ENCODE peak calls at places on chromosomes 12 and 14, in four cellular contexts. R, Y, Q and M are unnamed samples.

GRCh38 chr14:102924632-102925588 is 2.4 kb downstream of the AMN start:
- DNase-seq in R (no peak), Y (no peak), Q (no peak), M (no peak)

GRCh38 chr12:15534322-15534721 is 212.0 kb downstream of the PTPRO start:
- DNase-seq in R (no peak), Y (no peak), Q (no peak), M (peak; percentile 65)

GRCh38 chr14:23538785-23539184 is 12.8 kb downstream of the ZFHX2 start:
- DNase-seq in R (no peak), Y (no peak), Q (peak; percentile 65), M (no peak)

GRCh38 chr12:94671917-94672316 is 21.6 kb upstream of the TMCC3 start:
- DNase-seq in R (no peak), Y (no peak), Q (no peak), M (no peak)

GRCh38 chr14:33964599-33965317 is 13.9 kb upstream of the EGLN3 start:
- DNase-seq in R (no peak), Y (no peak), Q (no peak), M (no peak)

GRCh38 chr12:64125913-64126312 is 96.2 kb downstream of the KICS2 start:
- DNase-seq in R (no peak), Y (no peak), Q (no peak), M (no peak)

GRCh38 chr12:89245090-89245489 is 107.2 kb downstream of the DUSP6 start:
- DNase-seq in R (no peak), Y (no peak), Q (no peak), M (peak; percentile 98)

GRCh38 chr12:65966852-65967593 is 142.7 kb downstream of the HMGA2 start:
- DNase-seq in R (no peak), Y (no peak), Q (no peak), M (no peak)

GRCh38 chr12:958449-959123 is 9.1 kb upstream of the RAD52 start:
- DNase-seq in R (no peak), Y (no peak), Q (no peak), M (no peak)

GRCh38 chr12:111748195-111748803 is 18.4 kb upstream of the ALDH2 start:
- DNase-seq in R (peak; percentile 57), Y (no peak), Q (no peak), M (no peak)

GRCh38 chr14:29671034-29671433 is 256.6 kb downstream of the PRKD1 start:
- DNase-seq in R (no peak), Y (no peak), Q (no peak), M (no peak)

GRCh38 chr14:68864301-68864810 is 71.5 kb upstream of the ZFP36L1 start:
- DNase-seq in R (no peak), Y (no peak), Q (no peak), M (peak; percentile 62)

GRCh38 chr14:92945959-92946846 is 23.3 kb downstream of the CHGA start:
- DNase-seq in R (peak; percentile 62), Y (peak; percentile 39), Q (no peak), M (no peak)

GRCh38 chr14:59060841-59061240 is 127.6 kb upstream of the DAAM1 start:
- DNase-seq in R (no peak), Y (no peak), Q (no peak), M (no peak)

DNA sequence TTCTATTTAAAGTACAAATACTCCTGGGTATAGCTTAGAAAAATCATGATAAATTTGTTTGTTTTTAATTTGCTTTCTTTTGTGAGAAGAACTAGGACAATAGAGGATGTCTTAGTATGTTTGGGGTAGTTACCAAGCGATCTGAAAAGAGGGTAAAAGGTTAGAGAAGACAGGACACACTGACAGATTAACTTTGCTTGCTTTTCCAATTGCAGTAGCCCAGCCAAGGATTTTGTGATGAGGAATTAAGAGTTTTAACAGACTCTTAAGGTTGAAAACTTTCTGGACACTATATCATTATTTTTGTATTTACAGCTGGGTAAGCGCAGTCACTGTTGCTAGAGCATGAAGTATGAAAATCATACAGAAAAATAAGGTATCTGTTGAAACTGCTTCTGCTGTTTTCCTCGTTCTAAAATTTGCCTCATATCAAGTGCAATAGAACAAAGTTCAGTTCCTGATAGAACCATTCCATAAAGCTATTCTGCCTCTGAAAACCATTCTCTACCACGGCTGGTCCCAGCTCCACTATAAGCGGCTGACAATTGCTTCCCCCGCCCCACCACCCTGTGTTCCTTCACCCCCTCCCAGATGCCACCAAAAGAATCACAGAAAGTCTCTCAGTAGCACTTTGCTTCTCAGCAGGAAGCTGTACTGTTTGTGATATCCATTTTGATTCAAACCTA is 413.4 kb downstream of the BCAT1 start:
- DNase-seq in R (no peak), Y (no peak), Q (no peak), M (no peak)
- TF ChIP-seq MAX in R (no peak), Y (no peak), Q (no peak), M (no peak)

DNA sequence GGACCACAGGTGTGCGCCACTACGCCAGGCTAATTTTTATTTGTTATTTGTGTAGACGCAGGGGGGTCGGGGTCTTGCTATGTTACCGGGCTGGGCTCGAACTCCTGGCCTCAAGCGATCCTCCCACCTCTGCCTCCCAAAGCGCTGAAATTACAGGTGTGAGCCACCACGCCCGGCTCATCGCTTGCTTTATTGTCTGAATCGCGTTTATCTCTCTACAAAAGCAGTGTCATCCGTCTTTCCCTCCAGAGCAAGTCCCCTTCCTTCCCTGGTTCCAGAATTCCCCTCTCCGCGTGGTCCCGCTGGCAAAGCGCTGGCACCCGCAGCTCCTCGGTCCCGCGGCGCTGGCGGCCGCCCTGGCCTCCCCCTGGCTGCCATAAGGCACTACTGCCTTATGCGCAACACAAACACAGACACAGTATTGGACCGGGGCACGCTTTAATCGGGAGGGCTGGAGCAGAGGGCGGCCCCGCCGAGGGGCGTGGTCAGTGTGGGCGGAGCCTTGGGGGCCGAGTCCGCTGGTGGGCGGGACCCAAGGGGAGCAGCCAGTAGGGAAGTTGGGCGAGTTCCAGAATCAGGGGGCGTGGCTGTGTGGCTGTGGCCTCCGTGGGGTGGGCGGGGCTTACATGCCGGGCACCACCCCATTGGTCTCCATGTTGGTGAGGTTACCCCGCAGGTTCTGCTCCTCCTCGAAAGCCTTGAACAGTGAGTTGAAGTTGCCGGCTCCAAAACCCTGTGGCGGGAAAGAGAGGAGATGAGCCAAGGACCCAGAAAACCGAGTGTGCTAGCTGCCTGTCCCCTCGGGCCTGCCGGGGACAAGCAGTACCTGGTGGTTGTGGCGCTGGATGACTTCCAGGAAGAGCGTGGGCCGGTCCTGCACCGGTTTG is 19.3 kb downstream of the HPD start:
- DNase-seq in R (peak; percentile 99), Y (peak; percentile 96), Q (peak; percentile 100), M (peak; percentile 99)
- TF ChIP-seq CTCF in R (peak; percentile 40), Y (no peak), Q (peak; percentile 29), M (peak; percentile 42)

GRCh38 chr12:57268264-57268663 is 17.3 kb upstream of the STAC3 start:
- DNase-seq in R (no peak), Y (no peak), Q (no peak), M (peak; percentile 21)
- TF ChIP-seq MAX in R (no peak), Y (no peak), Q (no peak), M (no peak)

DNA sequence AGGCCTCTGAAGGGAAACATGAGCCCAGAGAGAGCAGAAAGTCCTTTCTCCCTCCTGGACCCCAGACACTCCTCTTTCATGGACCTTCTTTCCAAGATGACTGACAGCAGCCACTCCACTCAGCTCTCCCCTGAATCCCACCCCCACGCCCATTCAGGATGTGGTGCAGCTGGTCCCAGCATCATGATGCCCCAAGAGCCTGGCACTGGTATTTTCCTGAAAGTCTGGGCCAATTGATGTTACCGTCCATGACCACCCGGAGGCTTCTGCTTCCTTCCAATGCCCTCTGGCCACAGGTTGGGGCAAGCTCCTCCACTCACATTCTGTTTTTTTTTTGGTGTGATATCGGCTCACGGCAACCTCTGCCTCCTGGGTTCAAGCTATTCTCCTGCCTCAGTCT is 112.6 kb downstream of the CALM1 start:
- DNase-seq in R (no peak), Y (no peak), Q (no peak), M (no peak)
- TF ChIP-seq CTCF in R (peak; percentile 26), Y (no peak), Q (peak; percentile 46), M (no peak)